ENCODE peak calls at places on chromosome X, in seven cellular contexts. N, K, E, A, H, Z and M are unnamed samples. For H3K4me1, the result is how much of the 10 kb centered on the place peaks cover.

GRCh38 chrX:70476166-70476933 is 31.7 kb downstream of the DLG3 start:
- DNase-seq in N (no peak), K (no peak), E (no peak), A (no peak), H (no peak), Z (no peak), M (no peak)

GRCh38 chrX:120334603-120335002 is 23.3 kb upstream of the TMEM255A start:
- DNase-seq in N (no peak), K (no peak), E (no peak), A (no peak), H (no peak), Z (no peak), M (no peak)

GRCh38 chrX:25112156-25112555 is 96.4 kb upstream of the ARX start:
- DNase-seq in N (no peak), K (no peak), E (no peak), A (no peak), H (no peak), Z (no peak), M (no peak)

GRCh38 chrX:49704692-49705404 is 9.1 kb upstream of the PAGE1 start:
- DNase-seq in N (no peak), K (no peak), E (no peak), A (no peak), H (no peak), Z (no peak), M (no peak)

GRCh38 chrX:13965531-13965930 is 64.2 kb downstream of the GEMIN8 start:
- DNase-seq in N (no peak), K (no peak), E (no peak), A (no peak), H (no peak), Z (no peak), M (no peak)

GRCh38 chrX:48989483-48989882 is 12.6 kb downstream of the GRIPAP1 start:
- DNase-seq in N (peak), K (no peak), E (no peak), A (no peak), H (no peak), Z (no peak), M (no peak)

GRCh38 chrX:150773117-150773516 is 79.9 kb downstream of the MTMR1 start:
- DNase-seq in N (no peak), K (no peak), E (no peak), A (no peak), H (no peak), Z (no peak), M (no peak)

GRCh38 chrX:54865208-54865607 is 55.4 kb upstream of the TRO start:
- DNase-seq in N (no peak), K (no peak), E (no peak), A (no peak), H (no peak), Z (no peak), M (no peak)

GRCh38 chrX:154596290-154596929 is 11.5 kb downstream of the CTAG1A start:
- DNase-seq in N (peak), K (no peak), E (no peak), A (no peak), H (no peak), Z (no peak), M (no peak)

DNA sequence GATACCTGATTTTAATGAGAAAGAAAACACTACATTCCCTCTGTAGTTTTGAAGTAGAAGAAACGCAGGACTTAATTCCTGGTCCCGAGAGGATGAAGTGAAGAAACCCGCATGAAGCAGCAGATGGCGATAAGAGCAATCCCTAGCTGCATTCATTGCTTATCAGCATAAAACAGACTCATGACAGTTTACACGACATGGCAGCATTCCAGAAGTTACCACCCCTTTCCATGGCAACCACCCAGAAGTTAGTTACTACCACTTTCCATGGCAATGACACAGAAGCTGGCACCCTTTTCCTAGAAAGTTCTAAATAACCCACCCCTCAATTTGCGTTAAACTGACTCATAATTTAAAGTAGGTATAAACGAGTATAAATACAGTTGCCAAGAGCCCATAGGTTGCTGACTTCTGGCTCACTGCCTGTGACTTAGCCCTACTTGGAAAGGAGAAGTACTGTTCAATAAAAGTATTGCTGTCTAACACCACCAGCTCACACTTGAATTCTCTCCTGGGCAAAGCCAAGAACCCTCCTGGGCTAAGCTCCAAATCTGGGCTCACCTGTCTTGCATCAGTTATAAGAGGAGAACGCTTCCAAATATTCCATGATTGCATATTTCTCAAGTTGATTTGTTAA is 5.5 kb upstream of the XAGE2 start:
- DNase-seq in N (peak), K (no peak), E (no peak), A (no peak), H (no peak), Z (no peak), M (no peak)
- TF ChIP-seq CTCF in N (no peak), K (no peak), E (no peak), A (no peak), H (no peak), Z (no peak), M (no peak)

GRCh38 chrX:80807606-80808159 is 2.0 kb downstream of the BRWD3 start:
- DNase-seq in N (no peak), K (no peak), E (peak), A (no peak), H (no peak), Z (no peak), M (no peak)
- H3K4me1 ChIP-seq in N (under half), K (under half), E (under half), A (under half), H (under half), Z (under half), M (under half)

GRCh38 chrX:109268340-109268739 is 213.5 kb downstream of the GUCY2F start:
- DNase-seq in N (no peak), K (no peak), E (no peak), A (no peak), H (no peak), Z (no peak), M (no peak)

GRCh38 chrX:109266034-109266433 is 215.9 kb downstream of the GUCY2F start:
- DNase-seq in N (no peak), K (no peak), E (no peak), A (no peak), H (no peak), Z (no peak), M (no peak)

GRCh38 chrX:109274806-109275205 is 207.1 kb downstream of the GUCY2F start:
- DNase-seq in N (no peak), K (no peak), E (peak), A (no peak), H (no peak), Z (no peak), M (no peak)

GRCh38 chrX:109264878-109265277 is 217.0 kb downstream of the GUCY2F start:
- DNase-seq in N (no peak), K (no peak), E (peak), A (no peak), H (no peak), Z (no peak), M (no peak)

GRCh38 chrX:109270580-109271484 is 211.1 kb downstream of the GUCY2F start:
- DNase-seq in N (peak), K (peak), E (peak), A (no peak), H (no peak), Z (no peak), M (no peak)
- H3K4me3 ChIP-seq in N (no peak), K (no peak), E (no peak), A (no peak), H (no peak), Z (no peak), M (no peak)

GRCh38 chrX:30714138-30714537 is 60.9 kb downstream of the GK start:
- DNase-seq in N (no peak), K (no peak), E (no peak), A (no peak), H (no peak), Z (no peak), M (no peak)

GRCh38 chrX:30712214-30712613 is 59.0 kb downstream of the GK start:
- DNase-seq in N (no peak), K (no peak), E (no peak), A (no peak), H (no peak), Z (no peak), M (no peak)

GRCh38 chrX:30715976-30716375 is 62.8 kb downstream of the GK start:
- DNase-seq in N (no peak), K (no peak), E (peak), A (no peak), H (no peak), Z (no peak), M (no peak)

GRCh38 chrX:30713061-30713525 is 59.9 kb downstream of the GK start:
- DNase-seq in N (peak), K (peak), E (peak), A (peak), H (no peak), Z (peak), M (peak)
- TF ChIP-seq CTCF in N (peak), K (no peak), E (peak), A (no peak), H (peak), Z (peak), M (peak)

GRCh38 chrX:125170459-125170858 is 149.2 kb upstream of the TEX13C start:
- DNase-seq in N (no peak), K (no peak), E (no peak), A (no peak), H (no peak), Z (no peak), M (no peak)
- H3K4me1 ChIP-seq in N (under half), K (under half), E (under half), A (under half), H (under half), Z (under half), M (under half)

GRCh38 chrX:72132456-72132855 is 741 bp upstream of the RTL5 start:
- DNase-seq in N (no peak), K (no peak), E (no peak), A (no peak), H (no peak), Z (no peak), M (no peak)
- H3K4me3 ChIP-seq in N (no peak), K (peak), E (peak), A (no peak), H (peak), Z (peak), M (peak)

DNA sequence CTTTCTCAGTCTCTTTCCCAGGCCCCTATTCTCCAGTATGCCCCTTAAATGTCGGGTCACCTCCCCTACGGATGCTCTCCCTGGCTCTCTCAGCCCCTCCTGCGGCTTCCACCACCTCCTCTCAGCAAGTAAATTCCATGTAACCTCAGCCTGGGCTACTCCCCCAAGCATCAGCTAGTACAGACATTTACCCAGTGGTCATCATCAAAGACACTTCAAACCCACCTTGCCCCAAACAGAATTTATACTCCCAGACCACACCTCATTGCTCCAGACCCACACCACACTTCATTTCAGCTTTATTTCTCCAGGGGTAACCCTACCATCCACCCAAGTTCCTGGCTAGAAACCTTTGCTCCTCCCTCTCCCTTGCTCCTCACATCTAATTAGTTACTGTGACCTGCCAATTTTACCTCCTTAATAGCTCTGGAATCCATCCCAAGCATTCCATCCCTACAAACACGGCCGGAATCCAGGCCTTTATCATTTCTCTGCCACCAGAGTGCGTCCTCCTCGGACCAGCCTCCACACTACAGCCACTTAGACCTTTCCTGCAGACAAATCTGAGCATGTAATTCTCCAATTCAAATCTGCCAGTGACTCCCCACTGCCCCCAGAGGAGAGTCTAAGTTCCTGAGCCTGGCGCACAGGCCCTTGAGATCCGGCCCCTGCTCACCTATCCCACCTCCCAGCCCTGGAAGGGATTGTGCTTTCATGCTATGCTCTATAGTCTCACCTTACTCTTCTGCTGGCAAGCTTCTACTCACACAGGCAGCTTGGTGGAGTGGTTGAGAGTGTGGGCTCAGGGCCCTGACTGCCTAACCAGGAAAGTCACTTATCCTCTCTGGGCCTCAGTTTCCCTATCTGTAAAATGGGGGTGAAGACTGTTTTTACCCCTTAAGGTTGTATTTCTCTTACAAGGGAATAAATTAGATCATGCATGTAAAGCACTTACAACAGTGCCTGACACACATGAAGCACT is 31.4 kb downstream of the PJA1 start:
- DNase-seq in N (peak), K (no peak), E (no peak), A (no peak), H (no peak), Z (no peak), M (no peak)
- TF ChIP-seq CTCF in N (peak), K (no peak), E (no peak), A (no peak), H (peak), Z (peak), M (peak)

GRCh38 chrX:39728852-39729587 is 368.7 kb downstream of the BCOR start:
- DNase-seq in N (no peak), K (no peak), E (no peak), A (no peak), H (no peak), Z (no peak), M (no peak)
- H3K4me1 ChIP-seq in N (under half), K (under half), E (under half), A (under half), H (under half), Z (under half), M (under half)